ENCODE peak calls at places on chromosomes 11 and 22, in nine cellular contexts. D is breast epithelium, A is stomach, R is esophagus squamous epithelium, P is heart left ventricle, Q is prostate gland, J is IMR-90, N is Peyer's patch, K is suprapubic skin. L is an unnamed sample. For H3K4me1, the result is how much of the 10 kb centered on the place peaks cover.

GRCh38 chr11:114140826-114141225 is 81.3 kb downstream of the ZBTB16 start:
- DNase-seq in D (no peak), A (no peak), R (no peak), P (no peak), Q (no peak), J (no peak), N (no peak), K (no peak), L (no peak)

GRCh38 chr11:130514316-130514715 is 65.9 kb downstream of the ADAMTS15 start:
- DNase-seq in D (no peak), A (no peak), R (no peak), P (no peak), Q (no peak), J (peak), N (no peak), K (no peak), L (no peak)

GRCh38 chr11:70038034-70038834 is 39.9 kb upstream of the ANO1 start:
- DNase-seq in D (no peak), A (peak), R (no peak), P (no peak), Q (no peak), J (no peak), N (no peak), K (no peak), L (no peak)

GRCh38 chr11:14973621-14974020 is 1.5 kb upstream of the CALCA start:
- DNase-seq in D (no peak), A (no peak), R (no peak), P (no peak), Q (no peak), J (peak), N (no peak), K (no peak), L (no peak)

GRCh38 chr22:32801436-32802290 is at the start of gene TIMP3:
- DNase-seq in D (peak), A (peak), R (no peak), P (peak), Q (peak), J (peak), N (peak), K (peak), L (peak)

GRCh38 chr11:131690776-131691557 is 320.6 kb downstream of the NTM start:
- DNase-seq in D (no peak), A (no peak), R (no peak), P (no peak), Q (no peak), J (no peak), N (no peak), K (no peak), L (no peak)

GRCh38 chr11:57932105-57932504 is 91.6 kb upstream of the OR9Q1 start:
- DNase-seq in D (no peak), A (no peak), R (no peak), P (no peak), Q (no peak), J (no peak), N (no peak), K (no peak), L (no peak)

GRCh38 chr22:50270302-50271010 is at the start of gene MAPK11:
- DNase-seq in D (no peak), A (peak), R (no peak), P (peak), Q (peak), J (peak), N (peak), K (no peak), L (peak)

GRCh38 chr22:32793604-32794003 is 7.9 kb upstream of the TIMP3 start:
- DNase-seq in D (no peak), A (no peak), R (no peak), P (no peak), Q (no peak), J (no peak), N (no peak), K (no peak), L (no peak)

GRCh38 chr11:58900479-58901420 is 38.5 kb upstream of the GLYATL1 start:
- DNase-seq in D (peak), A (peak), R (no peak), P (peak), Q (peak), J (peak), N (peak), K (peak), L (no peak)

GRCh38 chr11:20754957-20755356 is 85.6 kb downstream of the NELL1 start:
- DNase-seq in D (no peak), A (no peak), R (no peak), P (no peak), Q (no peak), J (no peak), N (no peak), K (no peak), L (no peak)

GRCh38 chr11:103406357-103406756 is 297.1 kb downstream of the DYNC2H1 start:
- DNase-seq in D (no peak), A (no peak), R (no peak), P (no peak), Q (no peak), J (no peak), N (no peak), K (no peak), L (no peak)

GRCh38 chr11:63592975-63593395 is 21.2 kb downstream of the PLAAT3 start:
- DNase-seq in D (peak), A (no peak), R (no peak), P (no peak), Q (no peak), J (peak), N (no peak), K (no peak), L (no peak)

GRCh38 chr11:61071208-61071681 is 31.0 kb upstream of the CD5 start:
- DNase-seq in D (no peak), A (no peak), R (no peak), P (no peak), Q (no peak), J (no peak), N (no peak), K (no peak), L (no peak)

GRCh38 chr11:45209904-45210699 is 63.7 kb downstream of the PRDM11 start:
- DNase-seq in D (peak), A (peak), R (no peak), P (peak), Q (peak), J (peak), N (peak), K (no peak), L (peak)

GRCh38 chr11:132312161-132312560 is 941.7 kb downstream of the NTM start:
- DNase-seq in D (no peak), A (no peak), R (no peak), P (no peak), Q (no peak), J (peak), N (no peak), K (no peak), L (no peak)

GRCh38 chr11:78654866-78655265 is 80.2 kb upstream of the NARS2 start:
- DNase-seq in D (no peak), A (no peak), R (no peak), P (no peak), Q (no peak), J (no peak), N (no peak), K (no peak), L (no peak)

GRCh38 chr11:124177344-124177743 is 5.8 kb upstream of the OR10D3 start:
- DNase-seq in D (no peak), A (no peak), R (no peak), P (no peak), Q (no peak), J (no peak), N (no peak), K (no peak), L (no peak)

GRCh38 chr11:2923446-2924375 is 5.5 kb downstream of the PHLDA2 start:
- DNase-seq in D (no peak), A (no peak), R (no peak), P (no peak), Q (no peak), J (no peak), N (no peak), K (no peak), L (no peak)

GRCh38 chr22:30304495-30305244 is 15.4 kb upstream of the CASTOR1 start:
- DNase-seq in D (peak), A (peak), R (no peak), P (no peak), Q (peak), J (no peak), N (no peak), K (no peak), L (peak)

GRCh38 chr22:41947181-41948080 is 479 bp upstream of the CENPM start:
- DNase-seq in D (no peak), A (no peak), R (no peak), P (no peak), Q (no peak), J (no peak), N (no peak), K (no peak), L (no peak)

GRCh38 chr22:18999416-18999815 is 63.3 kb upstream of the PRODH start:
- DNase-seq in D (no peak), A (no peak), R (no peak), P (no peak), Q (no peak), J (no peak), N (no peak), K (no peak), L (no peak)

GRCh38 chr11:16772141-16772512 is 33.7 kb downstream of the C11orf58 start:
- DNase-seq in D (no peak), A (no peak), R (no peak), P (no peak), Q (no peak), J (no peak), N (no peak), K (no peak), L (no peak)

GRCh38 chr11:57798905-57799559 is 37.4 kb downstream of the CTNND1 start:
- DNase-seq in D (peak), A (peak), R (no peak), P (peak), Q (peak), J (peak), N (peak), K (peak), L (peak)

GRCh38 chr11:79397252-79397651 is 43.6 kb downstream of the TENM4 start:
- DNase-seq in D (no peak), A (no peak), R (no peak), P (no peak), Q (no peak), J (peak), N (no peak), K (no peak), L (no peak)

GRCh38 chr11:16967347-16967662 is 46.9 kb downstream of the PLEKHA7 start:
- DNase-seq in D (no peak), A (no peak), R (no peak), P (no peak), Q (no peak), J (no peak), N (no peak), K (no peak), L (no peak)

GRCh38 chr11:37110383-37110782 is 512.3 kb upstream of the RAG2 start:
- DNase-seq in D (no peak), A (no peak), R (no peak), P (no peak), Q (no peak), J (no peak), N (no peak), K (no peak), L (no peak)

GRCh38 chr11:63764712-63765631 is 3.6 kb downstream of the ZFTA start:
- DNase-seq in D (no peak), A (no peak), R (no peak), P (no peak), Q (no peak), J (no peak), N (peak), K (no peak), L (peak)

GRCh38 chr11:104319396-104319795 is 155.4 kb upstream of the PDGFD start:
- DNase-seq in D (no peak), A (no peak), R (no peak), P (no peak), Q (no peak), J (no peak), N (no peak), K (no peak), L (no peak)

GRCh38 chr11:62923634-62924411 is 2.7 kb upstream of the CHRM1 start:
- DNase-seq in D (no peak), A (no peak), R (no peak), P (no peak), Q (peak), J (no peak), N (no peak), K (no peak), L (no peak)

GRCh38 chr22:19520566-19521305 is 3.5 kb downstream of the CLDN5 start:
- DNase-seq in D (no peak), A (no peak), R (no peak), P (no peak), Q (no peak), J (no peak), N (no peak), K (no peak), L (no peak)

GRCh38 chr11:15889972-15890371 is 466.4 kb downstream of the SOX6 start:
- DNase-seq in D (no peak), A (no peak), R (no peak), P (no peak), Q (no peak), J (peak), N (no peak), K (no peak), L (no peak)

GRCh38 chr22:39216143-39216490 is 28.7 kb downstream of the PDGFB start:
- DNase-seq in D (no peak), A (no peak), R (no peak), P (no peak), Q (no peak), J (no peak), N (peak), K (peak), L (peak)

GRCh38 chr11:126115820-126116319 is 53.2 kb upstream of the CDON start:
- DNase-seq in D (peak), A (peak), R (no peak), P (no peak), Q (peak), J (peak), N (peak), K (peak), L (peak)

GRCh38 chr11:65968600-65969482 is 7.3 kb downstream of the SART1 start:
- DNase-seq in D (no peak), A (no peak), R (no peak), P (no peak), Q (no peak), J (no peak), N (no peak), K (no peak), L (no peak)

GRCh38 chr11:62546937-62547625 is 475 bp upstream of the AHNAK start:
- DNase-seq in D (peak), A (no peak), R (no peak), P (no peak), Q (peak), J (peak), N (no peak), K (peak), L (peak)

GRCh38 chr22:37021041-37021440 is 1.5 kb downstream of the MPST start:
- DNase-seq in D (no peak), A (no peak), R (no peak), P (no peak), Q (no peak), J (no peak), N (peak), K (no peak), L (no peak)

GRCh38 chr22:37018086-37018814 is 997 bp downstream of the TST start:
- DNase-seq in D (no peak), A (no peak), R (no peak), P (no peak), Q (no peak), J (no peak), N (no peak), K (no peak), L (no peak)

GRCh38 chr22:37020192-37020479 is 594 bp downstream of the MPST start:
- DNase-seq in D (no peak), A (peak), R (no peak), P (no peak), Q (peak), J (peak), N (peak), K (no peak), L (no peak)

GRCh38 chr22:37018815-37019308 is 385 bp downstream of the TST start:
- DNase-seq in D (no peak), A (peak), R (no peak), P (peak), Q (peak), J (peak), N (peak), K (peak), L (peak)

GRCh38 chr22:37019309-37020191 is at the start of the genes MPST and TST:
- DNase-seq in D (peak), A (peak), R (no peak), P (peak), Q (peak), J (peak), N (peak), K (peak), L (peak)
- TF ChIP-seq POLR2A in D (no peak), A (no peak), R (peak), P (peak), Q (peak), J (peak), N (peak), K (no peak), L (peak)

GRCh38 chr22:26566994-26567393 is 22.9 kb downstream of the TPST2 start:
- DNase-seq in D (no peak), A (no peak), R (no peak), P (no peak), Q (no peak), J (no peak), N (no peak), K (no peak), L (no peak)

GRCh38 chr22:26565889-26566288 is 24.0 kb downstream of the TPST2 start:
- DNase-seq in D (no peak), A (no peak), R (no peak), P (no peak), Q (no peak), J (no peak), N (no peak), K (no peak), L (no peak)

GRCh38 chr22:26565181-26565580 is 24.8 kb downstream of the TPST2 start:
- DNase-seq in D (no peak), A (no peak), R (no peak), P (no peak), Q (peak), J (no peak), N (no peak), K (no peak), L (no peak)

GRCh38 chr22:26568207-26568706 is 21.7 kb downstream of the TPST2 start:
- DNase-seq in D (peak), A (no peak), R (no peak), P (no peak), Q (peak), J (peak), N (no peak), K (no peak), L (no peak)

GRCh38 chr22:26567610-26568009 is 22.3 kb downstream of the TPST2 start:
- DNase-seq in D (no peak), A (no peak), R (no peak), P (no peak), Q (no peak), J (no peak), N (no peak), K (no peak), L (no peak)
- H3K4me1 ChIP-seq in D (under half), A (under half), R (under half), P (under half), Q (under half), J (under half), N (under half), K (under half), L (under half)

GRCh38 chr22:36405221-36405631 is 17.5 kb upstream of the MYH9 start:
- DNase-seq in D (no peak), A (no peak), R (no peak), P (no peak), Q (no peak), J (no peak), N (no peak), K (no peak), L (no peak)
- H3K4me3 ChIP-seq in D (no peak), A (no peak), R (no peak), P (no peak), Q (no peak), J (no peak), N (no peak), K (no peak), L (no peak)

GRCh38 chr11:1555713-1556153 is 16.3 kb downstream of the DUSP8 start:
- DNase-seq in D (no peak), A (no peak), R (no peak), P (no peak), Q (no peak), J (no peak), N (no peak), K (peak), L (no peak)

GRCh38 chr11:1556278-1557167 is 15.5 kb downstream of the DUSP8 start:
- DNase-seq in D (no peak), A (no peak), R (no peak), P (no peak), Q (no peak), J (no peak), N (peak), K (peak), L (no peak)

GRCh38 chr11:1557168-1557884 is 14.7 kb downstream of the DUSP8 start:
- DNase-seq in D (no peak), A (no peak), R (no peak), P (peak), Q (no peak), J (no peak), N (no peak), K (peak), L (no peak)

GRCh38 chr11:1554981-1555712 is 16.9 kb downstream of the DUSP8 start:
- DNase-seq in D (no peak), A (no peak), R (no peak), P (peak), Q (no peak), J (no peak), N (no peak), K (peak), L (no peak)

GRCh38 chr11:1553808-1554594 is 18.1 kb downstream of the DUSP8 start:
- DNase-seq in D (peak), A (peak), R (no peak), P (peak), Q (no peak), J (no peak), N (peak), K (no peak), L (no peak)
- TF ChIP-seq POLR2A in D (no peak), A (no peak), R (no peak), P (no peak), Q (no peak), J (no peak), N (no peak), K (no peak), L (no peak)

GRCh38 chr11:12682730-12683500 is 8.7 kb downstream of the TEAD1 start:
- DNase-seq in D (no peak), A (no peak), R (no peak), P (no peak), Q (no peak), J (no peak), N (no peak), K (no peak), L (no peak)

GRCh38 chr11:12684821-12685220 is 10.6 kb downstream of the TEAD1 start:
- DNase-seq in D (no peak), A (peak), R (no peak), P (no peak), Q (no peak), J (no peak), N (no peak), K (no peak), L (no peak)

GRCh38 chr11:12683857-12684256 is 9.6 kb downstream of the TEAD1 start:
- DNase-seq in D (no peak), A (no peak), R (no peak), P (no peak), Q (no peak), J (no peak), N (no peak), K (no peak), L (no peak)

GRCh38 chr11:12685229-12685628 is 11.0 kb downstream of the TEAD1 start:
- DNase-seq in D (no peak), A (no peak), R (no peak), P (no peak), Q (no peak), J (no peak), N (no peak), K (no peak), L (no peak)

GRCh38 chr11:12684354-12684753 is 10.1 kb downstream of the TEAD1 start:
- DNase-seq in D (no peak), A (no peak), R (no peak), P (no peak), Q (no peak), J (no peak), N (no peak), K (no peak), L (no peak)
- H3K4me1 ChIP-seq in D (under half), A (half or more), R (under half), P (half or more), Q (under half), J (half or more), N (half or more), K (half or more), L (under half)

DNA sequence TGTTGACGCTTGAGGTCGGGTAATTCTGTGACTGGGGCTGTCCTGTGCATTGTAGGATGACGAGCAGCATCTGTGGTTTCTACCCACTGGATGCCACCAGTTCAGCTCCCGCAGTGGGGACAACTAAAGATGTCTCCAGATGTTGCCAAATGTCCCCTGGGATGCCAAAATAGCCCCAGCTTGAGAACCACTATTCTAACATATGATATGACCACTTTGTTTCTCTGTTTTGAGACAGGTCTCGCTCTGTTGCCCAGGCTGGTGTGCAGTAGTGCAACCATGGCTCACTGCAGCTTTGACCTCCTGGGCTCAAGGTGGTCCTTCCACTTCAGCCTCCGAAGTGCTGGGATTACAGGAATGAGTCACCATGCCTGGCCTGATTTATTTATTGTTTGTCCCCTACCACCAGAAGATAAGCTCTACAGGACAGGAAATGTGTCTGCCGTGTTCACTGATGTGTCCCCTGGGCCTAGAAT is 4.4 kb upstream of the MEN1 start:
- DNase-seq in D (no peak), A (no peak), R (no peak), P (no peak), Q (no peak), J (no peak), N (no peak), K (no peak), L (no peak)
- H3K4me3 ChIP-seq in D (no peak), A (no peak), R (no peak), P (no peak), Q (no peak), J (no peak), N (no peak), K (no peak), L (no peak)

L was measured in uterus.